ENCODE peak calls at places on chromosomes 1 and 21, in four cellular contexts. One of them, this sample, is unnamed.
A peak's percentile ranks its signal among the peaks of the same experiment; 100 is the strongest.

GRCh38 chr1:1832820-1833219 is 54.5 kb upstream of the NADK start:
- DNase-seq in fibroblast of lung: peak; percentile 36
- DNase-seq in PC-3: peak; percentile 27
- DNase-seq in neural progenitor cell: no peak
- DNase-seq in this sample: no peak

GRCh38 chr1:66416295-66416694 is 117.7 kb upstream of the SGIP1 start:
- DNase-seq in fibroblast of lung: no peak
- DNase-seq in PC-3: no peak
- DNase-seq in neural progenitor cell: no peak
- DNase-seq in this sample: no peak

GRCh38 chr1:975365-975764 is 6.5 kb downstream of the PERM1 start:
- DNase-seq in fibroblast of lung: no peak
- DNase-seq in PC-3: no peak
- DNase-seq in neural progenitor cell: no peak
- DNase-seq in this sample: no peak

GRCh38 chr1:160362168-160362941 is 4.5 kb upstream of the NHLH1 start:
- DNase-seq in fibroblast of lung: no peak
- DNase-seq in PC-3: no peak
- DNase-seq in neural progenitor cell: peak; percentile 62
- DNase-seq in this sample: no peak

GRCh38 chr1:205675247-205675646 is 5.1 kb downstream of the SLC45A3 start:
- DNase-seq in fibroblast of lung: no peak
- DNase-seq in PC-3: no peak
- DNase-seq in neural progenitor cell: no peak
- DNase-seq in this sample: no peak

GRCh38 chr1:117657031-117657430 is 51.2 kb downstream of the TENT5C start:
- DNase-seq in fibroblast of lung: peak; percentile 90
- DNase-seq in PC-3: peak; percentile 82
- DNase-seq in neural progenitor cell: no peak
- DNase-seq in this sample: no peak

GRCh38 chr1:236156512-236157208 is 14.3 kb downstream of the GPR137B start:
- DNase-seq in fibroblast of lung: no peak
- DNase-seq in PC-3: no peak
- DNase-seq in neural progenitor cell: no peak
- DNase-seq in this sample: no peak

GRCh38 chr1:197841158-197841557 is 61.3 kb upstream of the C1orf53 start:
- DNase-seq in fibroblast of lung: no peak
- DNase-seq in PC-3: no peak
- DNase-seq in neural progenitor cell: no peak
- DNase-seq in this sample: no peak

GRCh38 chr21:32044205-32044874 is 171.5 kb downstream of the HUNK start:
- DNase-seq in fibroblast of lung: no peak
- DNase-seq in PC-3: no peak
- DNase-seq in neural progenitor cell: no peak
- DNase-seq in this sample: no peak

GRCh38 chr1:52707927-52708655 is 9.9 kb upstream of the COA7 start:
- DNase-seq in fibroblast of lung: peak; percentile 94
- DNase-seq in PC-3: peak; percentile 90
- DNase-seq in neural progenitor cell: no peak
- DNase-seq in this sample: no peak

GRCh38 chr1:153946622-153947246 is at the start of gene DENND4B:
- DNase-seq in fibroblast of lung: peak; percentile 64
- DNase-seq in PC-3: peak; percentile 86
- DNase-seq in neural progenitor cell: peak; percentile 92
- DNase-seq in this sample: no peak

GRCh38 chr1:66769512-66770229 is 17.4 kb downstream of the DYNLT5 start:
- DNase-seq in fibroblast of lung: no peak
- DNase-seq in PC-3: no peak
- DNase-seq in neural progenitor cell: no peak
- DNase-seq in this sample: no peak

GRCh38 chr1:205229916-205230700 is 2.4 kb downstream of the TMCC2 start:
- DNase-seq in fibroblast of lung: no peak
- DNase-seq in PC-3: no peak
- DNase-seq in neural progenitor cell: no peak
- DNase-seq in this sample: no peak

GRCh38 chr1:109466440-109467300 is at the start of gene SYPL2:
- DNase-seq in fibroblast of lung: peak; percentile 15
- DNase-seq in PC-3: no peak
- DNase-seq in neural progenitor cell: peak; percentile 71
- DNase-seq in this sample: no peak

GRCh38 chr1:37620707-37621106 is 14.0 kb downstream of the RSPO1 start:
- DNase-seq in fibroblast of lung: no peak
- DNase-seq in PC-3: peak; percentile 4
- DNase-seq in neural progenitor cell: no peak
- DNase-seq in this sample: no peak

GRCh38 chr1:165836664-165837482 is 9.5 kb downstream of the UCK2 start:
- DNase-seq in fibroblast of lung: no peak
- DNase-seq in PC-3: no peak
- DNase-seq in neural progenitor cell: no peak
- DNase-seq in this sample: no peak

GRCh38 chr1:62978056-62978455 is 194.1 kb downstream of the ATG4C start:
- DNase-seq in fibroblast of lung: no peak
- DNase-seq in PC-3: no peak
- DNase-seq in neural progenitor cell: no peak
- DNase-seq in this sample: no peak

GRCh38 chr1:81299892-81300291 is 500.8 kb upstream of the ADGRL2 start:
- DNase-seq in fibroblast of lung: no peak
- DNase-seq in PC-3: no peak
- DNase-seq in neural progenitor cell: no peak
- DNase-seq in this sample: no peak

DNA sequence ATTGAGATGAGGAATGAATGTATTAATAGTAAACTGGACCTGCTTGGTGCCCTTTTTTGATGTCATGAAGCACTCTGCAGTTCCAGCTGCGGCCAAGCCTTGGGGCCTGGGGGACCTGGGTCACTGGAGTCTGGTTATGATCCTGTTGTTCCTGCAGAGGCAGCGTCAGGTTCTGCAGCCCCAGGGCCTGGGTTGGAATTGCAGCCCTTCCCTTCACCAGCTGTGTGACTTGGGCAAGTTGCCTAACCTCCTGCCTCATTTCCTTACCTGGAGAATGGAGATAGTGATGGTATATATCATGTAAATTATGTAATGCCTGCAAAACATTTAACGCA is 9.1 kb upstream of the ATP5PO start:
- DNase-seq in fibroblast of lung: no peak
- DNase-seq in PC-3: peak; percentile 74
- DNase-seq in neural progenitor cell: no peak
- DNase-seq in this sample: no peak
- H3K27ac ChIP-seq in fibroblast of lung: no peak overlapping the region
- H3K27ac ChIP-seq in PC-3: no peak overlapping the region
- H3K27ac ChIP-seq in neural progenitor cell: no peak overlapping the region
- H3K27ac ChIP-seq in this sample: no peak overlapping the region

GRCh38 chr1:30151826-30152225 is 571.6 kb downstream of the MATN1 start:
- DNase-seq in fibroblast of lung: no peak
- DNase-seq in PC-3: no peak
- DNase-seq in neural progenitor cell: no peak
- DNase-seq in this sample: no peak
- H3K4me3 ChIP-seq in fibroblast of lung: no peak overlapping the region
- H3K4me3 ChIP-seq in PC-3: no peak overlapping the region
- H3K4me3 ChIP-seq in neural progenitor cell: no peak overlapping the region
- H3K4me3 ChIP-seq in this sample: no peak overlapping the region

DNA sequence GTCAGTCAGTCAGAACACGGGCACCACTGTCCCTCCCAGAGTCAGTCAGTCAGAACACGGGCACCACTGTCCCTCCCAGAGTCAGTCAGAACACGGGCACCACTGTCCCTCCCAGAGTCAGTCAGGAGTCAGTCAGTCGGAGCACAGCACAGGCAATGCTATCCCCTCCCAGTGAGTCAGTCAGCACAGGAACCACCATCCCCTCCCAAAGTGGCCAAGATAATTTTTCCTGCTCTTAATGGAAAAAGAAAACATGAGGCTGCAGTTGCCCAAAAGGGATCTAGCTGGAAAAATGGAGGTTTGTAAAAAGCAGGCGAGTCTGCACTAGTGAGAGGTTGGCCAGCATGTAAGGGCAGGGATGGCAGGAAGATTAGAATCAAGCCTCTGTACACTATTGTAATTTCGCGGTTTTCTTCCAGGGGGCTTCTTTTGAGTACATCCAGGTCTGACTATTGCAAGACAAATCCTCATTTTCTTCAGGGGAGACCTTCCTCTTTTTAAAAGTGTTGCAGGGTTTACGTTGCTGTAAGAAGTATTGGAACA is 213.8 kb downstream of the SIPA1L2 start:
- DNase-seq in fibroblast of lung: peak; percentile 44
- DNase-seq in PC-3: peak; percentile 34
- DNase-seq in neural progenitor cell: no peak
- DNase-seq in this sample: no peak
- H3K9ac ChIP-seq in fibroblast of lung: no peak overlapping the region
- H3K9ac ChIP-seq in PC-3: no peak overlapping the region
- H3K9ac ChIP-seq in neural progenitor cell: no peak overlapping the region
- H3K9ac ChIP-seq in this sample: no peak overlapping the region

GRCh38 chr21:44509539-44509938 is 30.5 kb downstream of the KRTAP10-1 start:
- DNase-seq in fibroblast of lung: no peak
- DNase-seq in PC-3: peak; percentile 76
- DNase-seq in neural progenitor cell: no peak
- DNase-seq in this sample: no peak

GRCh38 chr21:44511219-44511937 is 28.6 kb downstream of the KRTAP10-1 start:
- DNase-seq in fibroblast of lung: no peak
- DNase-seq in PC-3: no peak
- DNase-seq in neural progenitor cell: no peak
- DNase-seq in this sample: no peak

GRCh38 chr21:44511938-44512275 is 28.1 kb downstream of the KRTAP10-1 start:
- DNase-seq in fibroblast of lung: no peak
- DNase-seq in PC-3: no peak
- DNase-seq in neural progenitor cell: no peak
- DNase-seq in this sample: no peak

GRCh38 chr21:44510109-44510507 is 29.9 kb downstream of the KRTAP10-1 start:
- DNase-seq in fibroblast of lung: no peak
- DNase-seq in PC-3: peak; percentile 24
- DNase-seq in neural progenitor cell: no peak
- DNase-seq in this sample: no peak

DNA sequence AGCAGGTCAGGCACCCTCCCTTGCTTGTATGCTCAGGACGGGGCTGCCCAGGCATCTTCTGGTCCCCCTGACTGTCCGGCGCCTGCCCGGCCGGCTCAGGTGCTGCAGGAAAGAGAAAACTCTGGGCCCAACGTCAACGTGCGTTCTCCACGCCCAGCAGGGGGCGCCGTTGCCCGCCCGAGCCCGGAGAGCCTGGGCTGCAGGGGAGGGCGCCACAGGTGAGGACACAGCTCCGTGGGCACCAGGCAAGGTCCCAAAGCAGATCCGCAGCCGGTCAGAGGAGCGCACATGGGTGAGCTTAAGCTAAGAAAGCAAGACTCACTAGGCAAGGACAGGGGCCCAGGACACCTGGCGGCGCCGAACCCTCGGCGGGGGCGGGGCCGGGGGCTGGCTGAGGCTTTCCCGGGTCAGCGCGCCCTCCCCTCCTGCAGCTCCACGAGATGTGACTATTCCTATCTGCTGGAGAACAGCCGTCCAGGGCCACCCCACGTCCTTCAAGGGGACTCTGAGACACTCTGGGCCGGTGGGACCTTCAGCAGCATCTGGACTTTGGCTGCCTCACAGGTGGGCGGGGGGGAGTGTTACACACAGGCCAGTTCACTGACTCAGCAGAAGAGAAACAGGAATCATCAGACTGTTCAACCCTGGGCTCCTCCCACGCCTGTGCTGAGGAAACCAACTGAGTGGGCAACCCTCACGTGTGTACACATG is 29.3 kb downstream of the KRTAP10-1 start:
- DNase-seq in fibroblast of lung: no peak
- DNase-seq in PC-3: peak; percentile 88
- DNase-seq in neural progenitor cell: peak; percentile 85
- DNase-seq in this sample: no peak
- H3K27ac ChIP-seq in fibroblast of lung: no peak overlapping the region
- H3K27ac ChIP-seq in PC-3: no peak overlapping the region
- H3K27ac ChIP-seq in neural progenitor cell: no peak overlapping the region
- H3K27ac ChIP-seq in this sample: no peak overlapping the region

GRCh38 chr1:163068716-163069115 is 445 bp upstream of the RGS4 start:
- DNase-seq in fibroblast of lung: peak; percentile 60
- DNase-seq in PC-3: peak; percentile 35
- DNase-seq in neural progenitor cell: no peak
- DNase-seq in this sample: no peak
- H3K4me3 ChIP-seq in fibroblast of lung: peak overlapping the region; percentile 64
- H3K4me3 ChIP-seq in PC-3: peak overlapping the region; percentile 50
- H3K4me3 ChIP-seq in neural progenitor cell: peak overlapping the region; percentile 21
- H3K4me3 ChIP-seq in this sample: peak overlapping the region; percentile 65